ENCODE peak calls at places on chromosome 10, in five cellular contexts. M is foreskin fibroblast; U is activated T-cell treated with anti-CD3 and anti-CD28 coated beads, Interleukin-2, amount 50 U/mL, for 72 hours; B is NCI-H1105 treated with DMSO at 0.1 percent for 48 hours; Q is PC-9. E is an unnamed sample.

GRCh38 chr10:54484186-54484585 is 316.8 kb downstream of the PCDH15 start:
- DNase-seq in M (no peak), U (no peak), B (no peak), Q (no peak), E (no peak)

GRCh38 chr10:77533887-77534278 is 103.7 kb downstream of the KCNMA1 start:
- DNase-seq in M (peak), U (no peak), B (peak), Q (peak), E (no peak)

GRCh38 chr10:75472685-75473084 is 41.3 kb downstream of the LRMDA start:
- DNase-seq in M (no peak), U (no peak), B (no peak), Q (no peak), E (no peak)

GRCh38 chr10:130128922-130129321 is 7.3 kb upstream of the GLRX3 start:
- DNase-seq in M (no peak), U (no peak), B (no peak), Q (no peak), E (no peak)

GRCh38 chr10:84715911-84716310 is 387.5 kb downstream of the CCSER2 start:
- DNase-seq in M (no peak), U (peak), B (no peak), Q (no peak), E (peak)

GRCh38 chr10:89404082-89404481 is 10.3 kb upstream of the IFIT5 start:
- DNase-seq in M (no peak), U (no peak), B (no peak), Q (no peak), E (no peak)

GRCh38 chr10:72239409-72239808 is 23.3 kb upstream of the ASCC1 start:
- DNase-seq in M (no peak), U (no peak), B (no peak), Q (no peak), E (no peak)

GRCh38 chr10:95485445-95485844 is 75.7 kb downstream of the SORBS1 start:
- DNase-seq in M (no peak), U (no peak), B (no peak), Q (no peak), E (no peak)

GRCh38 chr10:98134431-98135221 is at the start of gene R3HCC1L:
- DNase-seq in M (peak), U (peak), B (peak), Q (peak), E (peak)

GRCh38 chr10:24603333-24603732 is 120.4 kb downstream of the ARHGAP21 start:
- DNase-seq in M (peak), U (no peak), B (no peak), Q (no peak), E (no peak)

GRCh38 chr10:121988361-121989324 is at the start of gene TACC2:
- DNase-seq in M (no peak), U (no peak), B (no peak), Q (no peak), E (no peak)

GRCh38 chr10:72034761-72035160 is 53.6 kb downstream of the SPOCK2 start:
- DNase-seq in M (no peak), U (no peak), B (no peak), Q (no peak), E (no peak)

GRCh38 chr10:95445223-95445836 is 115.8 kb downstream of the SORBS1 start:
- DNase-seq in M (peak), U (no peak), B (no peak), Q (no peak), E (no peak)

GRCh38 chr10:68560916-68561691 is 967 bp downstream of the TET1 start:
- DNase-seq in M (peak), U (peak), B (peak), Q (no peak), E (peak)

GRCh38 chr10:104690081-104690480 is 49.0 kb downstream of the SORCS3 start:
- DNase-seq in M (no peak), U (no peak), B (no peak), Q (no peak), E (no peak)

GRCh38 chr10:77810446-77811335 is 115.9 kb downstream of the DLG5 start:
- DNase-seq in M (no peak), U (no peak), B (no peak), Q (no peak), E (no peak)

GRCh38 chr10:122362621-122363020 is 11.9 kb upstream of the PLEKHA1 start:
- DNase-seq in M (peak), U (peak), B (no peak), Q (no peak), E (no peak)

E was measured in GM13976.